ENCODE peak calls at places on chromosomes 3 and 15, in six cellular contexts. One of them, this sample, is unnamed.

GRCh38 chr3:185126201-185126600 is 26.7 kb downstream of the C3orf70 start:
- DNase-seq in H1: no peak
- DNase-seq in NCI-H1436: no peak
- DNase-seq in DMS53: no peak
- DNase-seq in activated T-helper 1 cell treated with anti-CD3 and anti-CD28 coated beads, Interleukin-2, amount 50 U/mL, for 16 hours: no peak
- DNase-seq in LHCN-M2: no peak
- DNase-seq in this sample: no peak

GRCh38 chr3:157199841-157200240 is 39.9 kb upstream of the CCNL1 start:
- DNase-seq in H1: no peak
- DNase-seq in NCI-H1436: no peak
- DNase-seq in DMS53: no peak
- DNase-seq in activated T-helper 1 cell treated with anti-CD3 and anti-CD28 coated beads, Interleukin-2, amount 50 U/mL, for 16 hours: no peak
- DNase-seq in LHCN-M2: peak; percentile 36
- DNase-seq in this sample: no peak

GRCh38 chr3:28057548-28057947 is 183.9 kb upstream of the CMC1 start:
- DNase-seq in H1: no peak
- DNase-seq in NCI-H1436: no peak
- DNase-seq in DMS53: peak; percentile 0
- DNase-seq in activated T-helper 1 cell treated with anti-CD3 and anti-CD28 coated beads, Interleukin-2, amount 50 U/mL, for 16 hours: no peak
- DNase-seq in LHCN-M2: no peak
- DNase-seq in this sample: no peak

GRCh38 chr15:98123297-98123696 is 162.8 kb downstream of the ARRDC4 start:
- DNase-seq in H1: no peak
- DNase-seq in NCI-H1436: no peak
- DNase-seq in DMS53: no peak
- DNase-seq in activated T-helper 1 cell treated with anti-CD3 and anti-CD28 coated beads, Interleukin-2, amount 50 U/mL, for 16 hours: no peak
- DNase-seq in LHCN-M2: no peak
- DNase-seq in this sample: no peak

GRCh38 chr15:75663931-75664421 is 16.3 kb downstream of the SNX33 start:
- DNase-seq in H1: no peak
- DNase-seq in NCI-H1436: no peak
- DNase-seq in DMS53: peak; percentile 85
- DNase-seq in activated T-helper 1 cell treated with anti-CD3 and anti-CD28 coated beads, Interleukin-2, amount 50 U/mL, for 16 hours: no peak
- DNase-seq in LHCN-M2: no peak
- DNase-seq in this sample: no peak

GRCh38 chr3:125651246-125651645 is 55.9 kb upstream of the OSBPL11 start:
- DNase-seq in H1: no peak
- DNase-seq in NCI-H1436: no peak
- DNase-seq in DMS53: peak; percentile 34
- DNase-seq in activated T-helper 1 cell treated with anti-CD3 and anti-CD28 coated beads, Interleukin-2, amount 50 U/mL, for 16 hours: no peak
- DNase-seq in LHCN-M2: peak; percentile 17
- DNase-seq in this sample: no peak

GRCh38 chr15:66854012-66854965 is 152.3 kb downstream of the SMAD6 start:
- DNase-seq in H1: no peak
- DNase-seq in NCI-H1436: no peak
- DNase-seq in DMS53: no peak
- DNase-seq in activated T-helper 1 cell treated with anti-CD3 and anti-CD28 coated beads, Interleukin-2, amount 50 U/mL, for 16 hours: no peak
- DNase-seq in LHCN-M2: no peak
- DNase-seq in this sample: no peak

GRCh38 chr3:147507638-147508286 is 98.6 kb downstream of the ZIC1 start:
- DNase-seq in H1: no peak
- DNase-seq in NCI-H1436: no peak
- DNase-seq in DMS53: no peak
- DNase-seq in activated T-helper 1 cell treated with anti-CD3 and anti-CD28 coated beads, Interleukin-2, amount 50 U/mL, for 16 hours: no peak
- DNase-seq in LHCN-M2: peak; percentile 81
- DNase-seq in this sample: no peak

GRCh38 chr3:37458162-37458895 is 283.9 kb upstream of the LRRFIP2 start:
- DNase-seq in H1: no peak
- DNase-seq in NCI-H1436: no peak
- DNase-seq in DMS53: no peak
- DNase-seq in activated T-helper 1 cell treated with anti-CD3 and anti-CD28 coated beads, Interleukin-2, amount 50 U/mL, for 16 hours: no peak
- DNase-seq in LHCN-M2: no peak
- DNase-seq in this sample: no peak

GRCh38 chr15:37101634-37102314 is 1.4 kb upstream of the MEIS2 start:
- DNase-seq in H1: no peak
- DNase-seq in NCI-H1436: peak; percentile 47
- DNase-seq in DMS53: peak; percentile 86
- DNase-seq in activated T-helper 1 cell treated with anti-CD3 and anti-CD28 coated beads, Interleukin-2, amount 50 U/mL, for 16 hours: no peak
- DNase-seq in LHCN-M2: peak; percentile 78
- DNase-seq in this sample: no peak

GRCh38 chr15:64460737-64461576 is 579 bp downstream of the ZNF609 start:
- DNase-seq in H1: no peak
- DNase-seq in NCI-H1436: no peak
- DNase-seq in DMS53: peak; percentile 57
- DNase-seq in activated T-helper 1 cell treated with anti-CD3 and anti-CD28 coated beads, Interleukin-2, amount 50 U/mL, for 16 hours: no peak
- DNase-seq in LHCN-M2: peak; percentile 91
- DNase-seq in this sample: no peak

GRCh38 chr15:34721802-34722795 is 32.7 kb downstream of the GJD2 start:
- DNase-seq in H1: peak; percentile 29
- DNase-seq in NCI-H1436: no peak
- DNase-seq in DMS53: peak; percentile 67
- DNase-seq in activated T-helper 1 cell treated with anti-CD3 and anti-CD28 coated beads, Interleukin-2, amount 50 U/mL, for 16 hours: no peak
- DNase-seq in LHCN-M2: peak; percentile 93
- DNase-seq in this sample: no peak

GRCh38 chr15:41954036-41954435 is 18.3 kb downstream of the EHD4 start:
- DNase-seq in H1: no peak
- DNase-seq in NCI-H1436: no peak
- DNase-seq in DMS53: no peak
- DNase-seq in activated T-helper 1 cell treated with anti-CD3 and anti-CD28 coated beads, Interleukin-2, amount 50 U/mL, for 16 hours: no peak
- DNase-seq in LHCN-M2: no peak
- DNase-seq in this sample: no peak

GRCh38 chr15:93246266-93247242 is 157.5 kb upstream of the RGMA start:
- DNase-seq in H1: no peak
- DNase-seq in NCI-H1436: peak; percentile 31
- DNase-seq in DMS53: no peak
- DNase-seq in activated T-helper 1 cell treated with anti-CD3 and anti-CD28 coated beads, Interleukin-2, amount 50 U/mL, for 16 hours: no peak
- DNase-seq in LHCN-M2: no peak
- DNase-seq in this sample: no peak

GRCh38 chr3:195815169-195815771 is 3.5 kb upstream of the MUC4 start:
- DNase-seq in H1: no peak
- DNase-seq in NCI-H1436: no peak
- DNase-seq in DMS53: no peak
- DNase-seq in activated T-helper 1 cell treated with anti-CD3 and anti-CD28 coated beads, Interleukin-2, amount 50 U/mL, for 16 hours: no peak
- DNase-seq in LHCN-M2: no peak
- DNase-seq in this sample: no peak

GRCh38 chr15:29826908-29827307 is 4.6 kb upstream of the TJP1 start:
- DNase-seq in H1: no peak
- DNase-seq in NCI-H1436: no peak
- DNase-seq in DMS53: no peak
- DNase-seq in activated T-helper 1 cell treated with anti-CD3 and anti-CD28 coated beads, Interleukin-2, amount 50 U/mL, for 16 hours: no peak
- DNase-seq in LHCN-M2: no peak
- DNase-seq in this sample: no peak

GRCh38 chr3:193665370-193665989 is 72.5 kb downstream of the OPA1 start:
- DNase-seq in H1: no peak
- DNase-seq in NCI-H1436: peak; percentile 12
- DNase-seq in DMS53: peak; percentile 68
- DNase-seq in activated T-helper 1 cell treated with anti-CD3 and anti-CD28 coated beads, Interleukin-2, amount 50 U/mL, for 16 hours: no peak
- DNase-seq in LHCN-M2: peak; percentile 22
- DNase-seq in this sample: no peak

GRCh38 chr3:62241279-62241678 is 132.1 kb downstream of the FEZF2 start:
- DNase-seq in H1: no peak
- DNase-seq in NCI-H1436: no peak
- DNase-seq in DMS53: no peak
- DNase-seq in activated T-helper 1 cell treated with anti-CD3 and anti-CD28 coated beads, Interleukin-2, amount 50 U/mL, for 16 hours: no peak
- DNase-seq in LHCN-M2: no peak
- DNase-seq in this sample: no peak

GRCh38 chr3:16398542-16399126 is 114.9 kb downstream of the RFTN1 start:
- DNase-seq in H1: no peak
- DNase-seq in NCI-H1436: no peak
- DNase-seq in DMS53: no peak
- DNase-seq in activated T-helper 1 cell treated with anti-CD3 and anti-CD28 coated beads, Interleukin-2, amount 50 U/mL, for 16 hours: no peak
- DNase-seq in LHCN-M2: no peak
- DNase-seq in this sample: no peak

GRCh38 chr3:38163117-38163870 is 2.0 kb upstream of the OXSR1 start:
- DNase-seq in H1: no peak
- DNase-seq in NCI-H1436: no peak
- DNase-seq in DMS53: peak; percentile 45
- DNase-seq in activated T-helper 1 cell treated with anti-CD3 and anti-CD28 coated beads, Interleukin-2, amount 50 U/mL, for 16 hours: no peak
- DNase-seq in LHCN-M2: no peak
- DNase-seq in this sample: no peak

GRCh38 chr3:8712871-8713360 is 20.7 kb upstream of the CAV3 start:
- DNase-seq in H1: no peak
- DNase-seq in NCI-H1436: no peak
- DNase-seq in DMS53: peak; percentile 26
- DNase-seq in activated T-helper 1 cell treated with anti-CD3 and anti-CD28 coated beads, Interleukin-2, amount 50 U/mL, for 16 hours: no peak
- DNase-seq in LHCN-M2: no peak
- DNase-seq in this sample: no peak

GRCh38 chr3:125608419-125608818 is 13.1 kb upstream of the OSBPL11 start:
- DNase-seq in H1: no peak
- DNase-seq in NCI-H1436: no peak
- DNase-seq in DMS53: no peak
- DNase-seq in activated T-helper 1 cell treated with anti-CD3 and anti-CD28 coated beads, Interleukin-2, amount 50 U/mL, for 16 hours: no peak
- DNase-seq in LHCN-M2: no peak
- DNase-seq in this sample: no peak

GRCh38 chr3:59289836-59290235 is 240.0 kb upstream of the CFAP20DC start:
- DNase-seq in H1: no peak
- DNase-seq in NCI-H1436: no peak
- DNase-seq in DMS53: no peak
- DNase-seq in activated T-helper 1 cell treated with anti-CD3 and anti-CD28 coated beads, Interleukin-2, amount 50 U/mL, for 16 hours: no peak
- DNase-seq in LHCN-M2: no peak
- DNase-seq in this sample: no peak

GRCh38 chr3:62771331-62772097 is 103.7 kb downstream of the CADPS start:
- DNase-seq in H1: no peak
- DNase-seq in NCI-H1436: no peak
- DNase-seq in DMS53: no peak
- DNase-seq in activated T-helper 1 cell treated with anti-CD3 and anti-CD28 coated beads, Interleukin-2, amount 50 U/mL, for 16 hours: no peak
- DNase-seq in LHCN-M2: no peak
- DNase-seq in this sample: no peak

GRCh38 chr15:21260966-21261395 is 179.3 kb downstream of the POTEB3 start:
- DNase-seq in H1: no peak
- DNase-seq in NCI-H1436: no peak
- DNase-seq in DMS53: no peak
- DNase-seq in activated T-helper 1 cell treated with anti-CD3 and anti-CD28 coated beads, Interleukin-2, amount 50 U/mL, for 16 hours: peak; percentile 4
- DNase-seq in LHCN-M2: no peak
- DNase-seq in this sample: no peak

GRCh38 chr15:56532766-56533455 is 68.0 kb upstream of the MNS1 start:
- DNase-seq in H1: no peak
- DNase-seq in NCI-H1436: peak; percentile 35
- DNase-seq in DMS53: peak; percentile 51
- DNase-seq in activated T-helper 1 cell treated with anti-CD3 and anti-CD28 coated beads, Interleukin-2, amount 50 U/mL, for 16 hours: no peak
- DNase-seq in LHCN-M2: peak; percentile 53
- DNase-seq in this sample: no peak

GRCh38 chr3:164194842-164195241 is 883.5 kb downstream of the SI start:
- DNase-seq in H1: no peak
- DNase-seq in NCI-H1436: no peak
- DNase-seq in DMS53: peak; percentile 12
- DNase-seq in activated T-helper 1 cell treated with anti-CD3 and anti-CD28 coated beads, Interleukin-2, amount 50 U/mL, for 16 hours: no peak
- DNase-seq in LHCN-M2: no peak
- DNase-seq in this sample: no peak

GRCh38 chr3:59503441-59503840 is 453.6 kb upstream of the CFAP20DC start:
- DNase-seq in H1: no peak
- DNase-seq in NCI-H1436: no peak
- DNase-seq in DMS53: no peak
- DNase-seq in activated T-helper 1 cell treated with anti-CD3 and anti-CD28 coated beads, Interleukin-2, amount 50 U/mL, for 16 hours: no peak
- DNase-seq in LHCN-M2: no peak
- DNase-seq in this sample: no peak